ENCODE peak calls at places on chromosome 7, in ten cellular contexts. O is DMS 273 treated with DMSO at 0.1 percent for 48 hours; Q is left ventricle myocardium superior; J is CD8-positive, alpha-beta T cell; E is stimulated activated naive CD8-positive, alpha-beta T cell treated with anti-CD3 and anti-CD28 coated beads, Interleukin-15, Interleukin-2, amounts not matched to agents 100 U/mL and 50 U/mL, for 24 hours; U is nucleus accumbens; H is GM12892; S is astrocyte of the spinal cord; P is HTR-8/SVneo; V is activated CD8-positive, alpha-beta memory T cell treated with anti-CD3 and anti-CD28 coated beads for 48 hours. M is an unnamed sample.

GRCh38 chr7:13641699-13642098 is 347.8 kb downstream of the ETV1 start:
- DNase-seq in S (peak; percentile 38), J (no peak), O (no peak), H (no peak), P (peak; percentile 10), E (no peak), U (no peak), V (no peak), Q (no peak), M (no peak)

GRCh38 chr7:157464971-157465481 is 128.2 kb downstream of the DNAJB6 start:
- DNase-seq in E (no peak), P (no peak), S (no peak), H (no peak), J (peak; percentile 0), V (no peak), O (no peak), U (no peak), Q (no peak), M (no peak)

GRCh38 chr7:85160223-85160622 is 26.6 kb downstream of the SEMA3D start:
- DNase-seq in O (no peak), S (peak; percentile 52), P (no peak), H (no peak), E (no peak), U (no peak), Q (no peak), J (no peak), V (no peak), M (no peak)

GRCh38 chr7:44308741-44309270 is 16.6 kb downstream of the CAMK2B start:
- DNase-seq in U (no peak), Q (peak; percentile 58), V (no peak), P (no peak), E (no peak), H (no peak), S (no peak), O (no peak), J (no peak), M (no peak)

GRCh38 chr7:120951826-120952225 is 1.2 kb downstream of the ING3 start:
- DNase-seq in P (no peak), Q (no peak), J (no peak), O (no peak), V (no peak), S (no peak), E (peak; percentile 9), H (no peak), U (no peak), M (no peak)

GRCh38 chr7:14219125-14219524 is 229.7 kb upstream of the ETV1 start:
- DNase-seq in P (no peak), H (no peak), O (no peak), Q (no peak), V (no peak), J (no peak), U (no peak), E (no peak), S (no peak), M (no peak)

GRCh38 chr7:92698237-92698841 is 108.1 kb upstream of the FAM133B start:
- DNase-seq in S (peak; percentile 96), E (no peak), U (peak; percentile 66), O (peak; percentile 22), H (no peak), V (no peak), P (no peak), Q (peak; percentile 43), J (no peak), M (no peak)

GRCh38 chr7:149869867-149870266 is 3.9 kb upstream of the ATP6V0E2 start:
- DNase-seq in P (no peak), Q (no peak), J (peak; percentile 64), O (no peak), V (no peak), S (no peak), U (no peak), E (no peak), H (no peak), M (no peak)

GRCh38 chr7:90383422-90383821 is 19.8 kb upstream of the CLDN12 start:
- DNase-seq in S (peak; percentile 55), P (peak; percentile 24), U (no peak), H (no peak), V (no peak), Q (no peak), J (no peak), E (no peak), O (no peak), M (no peak)

GRCh38 chr7:24827589-24827988 is 70.3 kb upstream of the GSDME start:
- DNase-seq in O (no peak), S (peak; percentile 66), V (no peak), Q (no peak), E (no peak), J (no peak), U (no peak), H (no peak), P (no peak), M (no peak)

GRCh38 chr7:55571534-55572377 is 546 bp downstream of the VOPP1 start:
- DNase-seq in J (peak; percentile 56), O (no peak), E (peak; percentile 76), S (peak; percentile 55), Q (peak; percentile 73), U (peak; percentile 42), V (peak; percentile 33), P (peak; percentile 40), H (no peak), M (no peak)

GRCh38 chr7:70392870-70393269 is 739.1 kb upstream of the GALNT17 start:
- DNase-seq in Q (no peak), P (no peak), J (no peak), O (peak; percentile 76), V (no peak), S (no peak), H (no peak), U (no peak), E (no peak), M (no peak)

GRCh38 chr7:106657085-106657991 is 3.6 kb downstream of the CCDC71L start:
- DNase-seq in U (no peak), P (no peak), E (no peak), V (no peak), H (no peak), Q (no peak), S (peak; percentile 19), J (no peak), O (no peak), M (no peak)

GRCh38 chr7:22651534-22652243 is 75.3 kb upstream of the IL6 start:
- DNase-seq in U (no peak), P (peak; percentile 55), E (no peak), J (no peak), V (no peak), O (no peak), H (no peak), S (peak; percentile 84), Q (no peak), M (no peak)

GRCh38 chr7:4700577-4701235 is 18.6 kb downstream of the FOXK1 start:
- DNase-seq in E (no peak), H (no peak), P (no peak), V (no peak), O (no peak), U (no peak), J (no peak), S (peak; percentile 93), Q (no peak), M (no peak)

GRCh38 chr7:49855281-49855980 is 82.0 kb downstream of the VWC2 start:
- DNase-seq in V (no peak), O (peak; percentile 82), Q (no peak), H (no peak), E (no peak), J (no peak), P (no peak), U (no peak), S (no peak), M (no peak)

GRCh38 chr7:47483604-47484273 is 98.2 kb downstream of the TNS3 start:
- DNase-seq in O (no peak), P (no peak), Q (no peak), U (no peak), H (no peak), V (no peak), S (peak; percentile 41), J (no peak), E (no peak), M (no peak)

GRCh38 chr7:28116034-28116433 is 64.6 kb downstream of the JAZF1 start:
- DNase-seq in Q (no peak), J (no peak), V (no peak), U (no peak), H (no peak), P (no peak), O (no peak), E (no peak), S (no peak), M (no peak)

GRCh38 chr7:48171190-48171589 is at the start of gene ABCA13:
- DNase-seq in E (no peak), Q (no peak), P (no peak), H (no peak), J (no peak), U (no peak), O (no peak), S (peak; percentile 23), V (no peak), M (no peak)

GRCh38 chr7:138756591-138757222 is 41.1 kb upstream of the TMEM213 start:
- DNase-seq in U (no peak), E (no peak), V (no peak), S (no peak), O (no peak), Q (no peak), J (no peak), H (no peak), P (no peak), M (no peak)

GRCh38 chr7:110786576-110786975 is 304.4 kb upstream of the LRRN3 start:
- DNase-seq in O (peak; percentile 61), J (no peak), V (no peak), Q (no peak), E (no peak), P (no peak), U (no peak), H (no peak), S (no peak), M (no peak)

GRCh38 chr7:117012284-117013174 is 59.2 kb downstream of the ST7 start:
- DNase-seq in S (peak; percentile 64), J (no peak), O (peak; percentile 81), P (peak; percentile 30), U (no peak), Q (no peak), V (no peak), H (no peak), E (no peak), M (no peak)

GRCh38 chr7:115707236-115707635 is 323.3 kb downstream of the TFEC start:
- DNase-seq in E (no peak), V (no peak), J (no peak), U (no peak), S (peak; percentile 20), Q (no peak), H (no peak), P (no peak), O (no peak), M (no peak)

GRCh38 chr7:155998766-155999630 is 186.7 kb upstream of the SHH start:
- DNase-seq in S (no peak), E (no peak), J (no peak), U (no peak), P (no peak), O (no peak), H (no peak), Q (no peak), V (no peak), M (no peak)

GRCh38 chr7:47557317-47557985 is 24.5 kb downstream of the TNS3 start:
- DNase-seq in Q (no peak), S (no peak), O (no peak), H (no peak), J (no peak), U (no peak), E (no peak), V (no peak), P (no peak), M (no peak)